ENCODE peak calls at places on chromosome 10, in six cellular contexts. P is heart left ventricle, M is cardiac muscle cell, Z is neuronal stem cell, T is SJSA1, U is Peyer's patch. E is an unnamed sample. For H3K4me1, the result is how much of the 10 kb centered on the place peaks cover.

GRCh38 chr10:78814430-78814806 is 254.3 kb upstream of the ZMIZ1 start:
- DNase-seq in P (no peak), M (no peak), Z (no peak), T (no peak), U (no peak), E (no peak)

GRCh38 chr10:86017841-86018734 is 348.5 kb downstream of the GRID1 start:
- DNase-seq in P (peak), M (peak), Z (no peak), T (no peak), U (no peak), E (no peak)

GRCh38 chr10:71505366-71505760 is 108.6 kb downstream of the CDH23 start:
- DNase-seq in P (no peak), M (no peak), Z (no peak), T (no peak), U (no peak), E (no peak)

GRCh38 chr10:78404296-78404695 is 370.6 kb downstream of the RPS24 start:
- DNase-seq in P (no peak), M (no peak), Z (no peak), T (no peak), U (no peak), E (no peak)

GRCh38 chr10:66586073-66586472 is 339.8 kb upstream of the LRRTM3 start:
- DNase-seq in P (no peak), M (peak), Z (no peak), T (no peak), U (no peak), E (no peak)

GRCh38 chr10:118034755-118035154 is 12.0 kb downstream of the RAB11FIP2 start:
- DNase-seq in P (no peak), M (no peak), Z (no peak), T (no peak), U (no peak), E (no peak)

GRCh38 chr10:8336629-8337331 is 282.3 kb downstream of the GATA3 start:
- DNase-seq in P (no peak), M (no peak), Z (no peak), T (no peak), U (no peak), E (no peak)

GRCh38 chr10:65340340-65340739 is 1585.5 kb upstream of the LRRTM3 start:
- DNase-seq in P (no peak), M (no peak), Z (no peak), T (no peak), U (no peak), E (no peak)

GRCh38 chr10:36476399-36476798 is 649.0 kb upstream of the ANKRD30A start:
- DNase-seq in P (no peak), M (no peak), Z (no peak), T (no peak), U (no peak), E (no peak)

GRCh38 chr10:57955076-57955475 is 312.6 kb downstream of the IPMK start:
- DNase-seq in P (no peak), M (no peak), Z (no peak), T (no peak), U (no peak), E (no peak)

GRCh38 chr10:70602665-70603438 is at the start of gene PRF1:
- DNase-seq in P (no peak), M (no peak), Z (no peak), T (no peak), U (peak), E (peak)

GRCh38 chr10:92747600-92747999 is 57.8 kb downstream of the HHEX start:
- DNase-seq in P (no peak), M (no peak), Z (no peak), T (no peak), U (peak), E (no peak)

GRCh38 chr10:4847580-4848020 is 21.6 kb downstream of the AKR1E2 start:
- DNase-seq in P (no peak), M (no peak), Z (no peak), T (peak), U (no peak), E (no peak)

GRCh38 chr10:58590152-58590551 is 77.5 kb downstream of the BICC1 start:
- DNase-seq in P (peak), M (no peak), Z (no peak), T (peak), U (no peak), E (no peak)

GRCh38 chr10:5466451-5466996 is 32.8 kb downstream of the CALML5 start:
- DNase-seq in P (no peak), M (peak), Z (no peak), T (no peak), U (peak), E (no peak)

GRCh38 chr10:132648072-132648855 is 110.7 kb downstream of the INPP5A start:
- DNase-seq in P (no peak), M (no peak), Z (no peak), T (no peak), U (peak), E (no peak)

GRCh38 chr10:29839826-29840515 is 205.2 kb upstream of the SVIL start:
- DNase-seq in P (no peak), M (no peak), Z (no peak), T (no peak), U (no peak), E (no peak)

GRCh38 chr10:69222157-69223027 is 2.3 kb downstream of the HKDC1 start:
- DNase-seq in P (no peak), M (peak), Z (peak), T (no peak), U (peak), E (peak)

GRCh38 chr10:132554991-132555647 is 17.5 kb downstream of the INPP5A start:
- DNase-seq in P (peak), M (no peak), Z (no peak), T (no peak), U (peak), E (no peak)

GRCh38 chr10:112299456-112299855 is 16.3 kb downstream of the TECTB start:
- DNase-seq in P (no peak), M (no peak), Z (no peak), T (no peak), U (no peak), E (no peak)

DNA sequence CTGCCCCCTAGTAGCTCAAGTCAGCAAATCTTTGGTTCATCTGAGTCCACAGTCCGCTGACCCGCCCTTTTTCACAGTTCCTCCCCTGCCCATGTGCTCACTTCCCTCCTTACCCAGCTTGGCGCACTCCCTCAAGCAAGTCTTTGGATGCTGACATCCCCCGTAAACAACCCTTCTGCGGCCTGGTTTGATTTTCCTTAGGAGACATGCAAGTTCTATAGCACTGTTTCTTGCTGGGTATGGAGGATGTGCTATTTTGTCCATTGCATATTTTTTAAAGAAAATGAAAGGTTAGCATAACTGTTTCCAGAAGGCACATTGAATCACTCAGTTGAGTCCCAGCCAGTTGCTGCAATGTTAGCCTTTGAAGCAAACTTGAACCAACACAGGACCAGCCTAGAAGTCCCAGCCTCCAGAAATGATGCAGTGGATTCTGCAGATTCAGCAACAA is 38.2 kb downstream of the HTRA1 start:
- DNase-seq in P (peak), M (no peak), Z (no peak), T (no peak), U (peak), E (no peak)
- H3K27ac ChIP-seq in P (peak), M (no peak), Z (no peak), T (no peak), U (no peak), E (no peak)

GRCh38 chr10:97185326-97186058 is at the start of gene SLIT1:
- DNase-seq in P (no peak), M (peak), Z (no peak), T (no peak), U (peak), E (no peak)

GRCh38 chr10:97184971-97185325 is 811 bp downstream of the SLIT1 start:
- DNase-seq in P (no peak), M (no peak), Z (no peak), T (no peak), U (no peak), E (no peak)

GRCh38 chr10:97180986-97181385 is 4.8 kb downstream of the SLIT1 start:
- DNase-seq in P (no peak), M (no peak), Z (no peak), T (no peak), U (no peak), E (no peak)

GRCh38 chr10:97182327-97182990 is 3.3 kb downstream of the SLIT1 start:
- DNase-seq in P (no peak), M (no peak), Z (no peak), T (no peak), U (no peak), E (no peak)

GRCh38 chr10:97183314-97183713 is 2.4 kb downstream of the SLIT1 start:
- DNase-seq in P (no peak), M (no peak), Z (no peak), T (no peak), U (no peak), E (no peak)
- H3K4me3 ChIP-seq in P (no peak), M (no peak), Z (no peak), T (no peak), U (no peak), E (no peak)

GRCh38 chr10:114629083-114629823 is 28.8 kb downstream of the ABLIM1 start:
- DNase-seq in P (no peak), M (peak), Z (no peak), T (no peak), U (no peak), E (no peak)

GRCh38 chr10:114629824-114630430 is 28.1 kb downstream of the ABLIM1 start:
- DNase-seq in P (no peak), M (peak), Z (no peak), T (no peak), U (no peak), E (no peak)

GRCh38 chr10:114626841-114627240 is 31.2 kb downstream of the ABLIM1 start:
- DNase-seq in P (no peak), M (no peak), Z (no peak), T (no peak), U (no peak), E (no peak)

GRCh38 chr10:114624941-114625780 is 32.9 kb downstream of the ABLIM1 start:
- DNase-seq in P (no peak), M (no peak), Z (no peak), T (no peak), U (no peak), E (no peak)

GRCh38 chr10:114628106-114628505 is 30.0 kb downstream of the ABLIM1 start:
- DNase-seq in P (no peak), M (no peak), Z (no peak), T (no peak), U (no peak), E (no peak)
- H3K4me1 ChIP-seq in P (half or more), M (half or more), Z (under half), T (half or more), U (under half), E (under half)

DNA sequence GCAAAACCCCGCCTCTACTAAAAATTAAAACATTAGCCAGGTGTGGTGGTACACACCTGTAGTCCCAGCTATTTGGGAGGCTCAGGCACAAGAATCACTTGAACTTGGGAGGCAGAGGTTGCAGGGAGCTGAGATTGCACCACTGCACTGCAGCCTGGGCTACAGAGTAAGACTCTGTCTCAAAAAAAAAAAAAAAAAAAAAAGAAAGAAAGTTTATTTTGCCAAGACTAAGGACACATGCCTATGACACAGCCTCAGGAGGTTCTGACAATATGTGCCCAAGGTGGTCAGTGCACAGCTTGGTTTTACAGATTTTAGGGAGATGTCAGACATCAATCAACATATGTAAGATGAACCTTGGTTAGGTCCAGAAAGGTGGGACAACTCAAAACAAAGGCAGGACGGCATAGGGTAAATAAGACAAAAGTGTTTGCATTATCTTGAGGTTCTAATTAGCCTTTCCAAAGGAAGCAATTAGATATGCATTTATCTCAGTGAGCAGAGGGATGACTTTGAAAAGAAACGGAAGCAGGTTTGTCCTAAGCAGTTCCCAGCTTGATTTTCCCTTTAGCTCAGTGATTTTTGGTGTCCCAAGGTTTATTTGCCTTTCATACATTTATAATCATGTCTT is 20.7 kb upstream of the OTUD1 start:
- DNase-seq in P (no peak), M (no peak), Z (no peak), T (no peak), U (no peak), E (no peak)
- H3K27ac ChIP-seq in P (no peak), M (no peak), Z (no peak), T (no peak), U (no peak), E (no peak)

GRCh38 chr10:17175551-17175950 is 25.9 kb downstream of the TRDMT1 start:
- DNase-seq in P (no peak), M (no peak), Z (no peak), T (peak), U (no peak), E (no peak)
- H3K4me3 ChIP-seq in P (peak), M (no peak), Z (no peak), T (no peak), U (no peak), E (no peak)

DNA sequence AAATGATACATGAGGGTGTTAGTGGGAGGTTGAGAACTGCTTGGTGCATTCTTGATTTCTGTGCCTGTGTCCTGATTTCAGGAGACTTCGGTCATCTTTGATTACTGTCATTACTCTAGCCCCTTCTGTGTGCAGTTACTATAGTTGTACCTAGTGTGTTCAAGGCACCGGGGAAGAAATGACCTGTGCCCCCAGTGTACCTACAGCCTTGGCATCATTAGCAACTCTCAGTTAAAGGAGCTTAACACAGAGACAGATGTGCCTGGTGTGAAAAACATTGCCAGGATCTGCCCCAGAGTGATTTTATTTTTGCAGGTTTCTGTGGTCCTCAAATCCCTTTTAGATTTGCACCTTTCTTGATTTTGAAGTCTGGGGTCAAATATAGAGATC is 62.2 kb downstream of the ARID5B start:
- DNase-seq in P (no peak), M (no peak), Z (no peak), T (no peak), U (no peak), E (no peak)
- H3K4me1 ChIP-seq in P (under half), M (under half), Z (under half), T (under half), U (under half), E (under half)

GRCh38 chr10:89295597-89295996 is 6.2 kb upstream of the IFIT2 start:
- DNase-seq in P (no peak), M (no peak), Z (no peak), T (no peak), U (no peak), E (no peak)
- H3K27ac ChIP-seq in P (peak), M (no peak), Z (no peak), T (no peak), U (peak), E (no peak)